ENCODE peak calls at places on chromosomes 6 and 20, in four cellular contexts. A is A172, Q is PC-3, Z is left cardiac atrium. B is an unnamed sample.

GRCh38 chr6:82362144-82362543 is 1.5 kb upstream of the TPBG start:
- DNase-seq in A (no peak), Q (no peak), Z (no peak), B (no peak)

GRCh38 chr6:49563006-49563886 is 12.8 kb downstream of the C6orf141 start:
- DNase-seq in A (no peak), Q (no peak), Z (no peak), B (no peak)

GRCh38 chr20:33568378-33569289 is 78.7 kb downstream of the CBFA2T2 start:
- DNase-seq in A (no peak), Q (peak), Z (peak), B (no peak)

GRCh38 chr6:105107207-105107606 is 72.6 kb downstream of the POPDC3 start:
- DNase-seq in A (no peak), Q (no peak), Z (no peak), B (no peak)

GRCh38 chr20:46054606-46055005 is 25.6 kb downstream of the SLC12A5 start:
- DNase-seq in A (no peak), Q (no peak), Z (no peak), B (no peak)

GRCh38 chr6:38482466-38482865 is 157.3 kb downstream of the BTBD9 start:
- DNase-seq in A (no peak), Q (no peak), Z (no peak), B (no peak)

GRCh38 chr6:9112548-9112947 is 677.2 kb upstream of the SLC35B3 start:
- DNase-seq in A (no peak), Q (no peak), Z (no peak), B (no peak)

GRCh38 chr6:53258774-53259155 is 90.0 kb downstream of the ELOVL5 start:
- DNase-seq in A (no peak), Q (no peak), Z (no peak), B (no peak)

GRCh38 chr6:85129881-85130280 is 320.0 kb upstream of the NT5E start:
- DNase-seq in A (no peak), Q (peak), Z (no peak), B (no peak)

GRCh38 chr20:14342910-14343309 is 5.5 kb upstream of the FLRT3 start:
- DNase-seq in A (no peak), Q (peak), Z (no peak), B (no peak)

GRCh38 chr20:48492188-48493070 is 335.4 kb downstream of the PREX1 start:
- DNase-seq in A (no peak), Q (no peak), Z (no peak), B (no peak)

GRCh38 chr6:51892750-51893149 is 194.7 kb downstream of the PKHD1 start:
- DNase-seq in A (no peak), Q (peak), Z (no peak), B (no peak)

GRCh38 chr6:73774311-73774766 is 78.3 kb downstream of the CD109 start:
- DNase-seq in A (peak), Q (peak), Z (peak), B (no peak)

B was measured in posterior vena cava.